ENCODE peak calls at places on chromosomes 1 and 21, in four cellular contexts. A, M, Y and W are unnamed samples.

GRCh38 chr1:113780363-113781146 is 21.3 kb upstream of the PHTF1 start:
- DNase-seq in A (no peak), M (peak), Y (no peak), W (no peak)

GRCh38 chr1:224923726-224924125 is 5.7 kb upstream of the DNAH14 start:
- DNase-seq in A (no peak), M (no peak), Y (no peak), W (no peak)

GRCh38 chr1:33738976-33739375 is 124.9 kb upstream of the HMGB4 start:
- DNase-seq in A (no peak), M (no peak), Y (no peak), W (no peak)

GRCh38 chr1:117114816-117115215 is 6.7 kb downstream of the TRIM45 start:
- DNase-seq in A (no peak), M (no peak), Y (no peak), W (no peak)

GRCh38 chr21:44082648-44083436 is 24.4 kb upstream of the PWP2 start:
- DNase-seq in A (no peak), M (no peak), Y (no peak), W (no peak)

GRCh38 chr1:230768903-230769570 is 21.8 kb downstream of the CAPN9 start:
- DNase-seq in A (no peak), M (no peak), Y (peak), W (no peak)

GRCh38 chr1:23799570-23800395 is 771 bp downstream of the GALE start:
- DNase-seq in A (no peak), M (no peak), Y (peak), W (peak)

GRCh38 chr1:25695066-25695990 is 78.7 kb downstream of the MAN1C1 start:
- DNase-seq in A (no peak), M (no peak), Y (peak), W (peak)

GRCh38 chr1:211469938-211470529 is 21.9 kb downstream of the RD3 start:
- DNase-seq in A (peak), M (peak), Y (peak), W (peak)

GRCh38 chr1:160410412-160411005 is 10.1 kb downstream of the VANGL2 start:
- DNase-seq in A (no peak), M (no peak), Y (no peak), W (no peak)

GRCh38 chr21:32131960-32132359 is 146.9 kb downstream of the MIS18A start:
- DNase-seq in A (no peak), M (no peak), Y (peak), W (no peak)

GRCh38 chr1:1778827-1779675 is 781 bp upstream of the NADK start:
- DNase-seq in A (peak), M (peak), Y (no peak), W (peak)

GRCh38 chr1:21926814-21927530 is 10.1 kb downstream of the HSPG2 start:
- DNase-seq in A (no peak), M (no peak), Y (peak), W (no peak)

GRCh38 chr1:61277129-61277801 is 194.9 kb downstream of the NFIA start:
- DNase-seq in A (no peak), M (no peak), Y (no peak), W (no peak)

GRCh38 chr1:51578383-51579109 is 38.3 kb upstream of the OSBPL9 start:
- DNase-seq in A (no peak), M (peak), Y (no peak), W (no peak)

GRCh38 chr1:114959423-114959822 is 70.2 kb upstream of the TSHB start:
- DNase-seq in A (no peak), M (no peak), Y (no peak), W (no peak)

GRCh38 chr1:61011514-61012263 is 70.7 kb upstream of the NFIA start:
- DNase-seq in A (no peak), M (no peak), Y (no peak), W (no peak)

GRCh38 chr1:23452011-23452411 is 27.5 kb upstream of the TCEA3 start:
- DNase-seq in A (no peak), M (peak), Y (no peak), W (peak)

GRCh38 chr1:203656796-203657620 is 30.4 kb downstream of the ATP2B4 start:
- DNase-seq in A (no peak), M (no peak), Y (no peak), W (no peak)

GRCh38 chr1:2534775-2535387 is 4.8 kb upstream of the HES5 start:
- DNase-seq in A (no peak), M (no peak), Y (peak), W (no peak)

GRCh38 chr1:209674957-209675566 is at the start of gene G0S2:
- DNase-seq in A (peak), M (no peak), Y (peak), W (no peak)

GRCh38 chr1:31843506-31843905 is 27.7 kb upstream of the SPOCD1 start:
- DNase-seq in A (no peak), M (no peak), Y (peak), W (peak)

GRCh38 chr1:44828003-44828651 is 14.9 kb downstream of the PTCH2 start:
- DNase-seq in A (no peak), M (no peak), Y (no peak), W (no peak)

GRCh38 chr1:198725090-198725489 is 86.2 kb downstream of the PTPRC start:
- DNase-seq in A (no peak), M (no peak), Y (peak), W (no peak)

GRCh38 chr21:31895069-31895851 is 22.4 kb downstream of the HUNK start:
- DNase-seq in A (no peak), M (no peak), Y (no peak), W (no peak)

GRCh38 chr1:117695796-117696505 is 90.1 kb downstream of the TENT5C start:
- DNase-seq in A (no peak), M (no peak), Y (peak), W (no peak)

GRCh38 chr1:112937495-112937894 is 18.5 kb downstream of the SLC16A1 start:
- DNase-seq in A (no peak), M (no peak), Y (no peak), W (no peak)

GRCh38 chr1:154863702-154864174 is 6.3 kb downstream of the KCNN3 start:
- DNase-seq in A (no peak), M (no peak), Y (no peak), W (no peak)

GRCh38 chr1:10909697-10910489 is 102.6 kb upstream of the TARDBP start:
- DNase-seq in A (peak), M (peak), Y (peak), W (no peak)

GRCh38 chr1:245489838-245490237 is 335.1 kb downstream of the KIF26B start:
- DNase-seq in A (no peak), M (no peak), Y (no peak), W (no peak)

GRCh38 chr21:33025471-33026298 is at the start of gene OLIG2:
- DNase-seq in A (no peak), M (peak), Y (no peak), W (no peak)

GRCh38 chr1:58883888-58884482 is 100.1 kb upstream of the JUN start:
- DNase-seq in A (no peak), M (peak), Y (no peak), W (no peak)

GRCh38 chr1:224707849-224708725 is 92.0 kb downstream of the CNIH3 start:
- DNase-seq in A (no peak), M (no peak), Y (peak), W (no peak)

GRCh38 chr1:82162526-82163420 is 362.0 kb downstream of the ADGRL2 start:
- DNase-seq in A (no peak), M (no peak), Y (no peak), W (no peak)

GRCh38 chr1:31904339-31905092 is 33.7 kb downstream of the PTP4A2 start:
- DNase-seq in A (no peak), M (no peak), Y (peak), W (no peak)

GRCh38 chr1:98393719-98394118 is 267.8 kb upstream of the SNX7 start:
- DNase-seq in A (no peak), M (no peak), Y (no peak), W (no peak)

GRCh38 chr1:24636661-24637357 is 6.3 kb upstream of the SRRM1 start:
- DNase-seq in A (no peak), M (no peak), Y (no peak), W (no peak)

GRCh38 chr1:44730741-44731512 is at the start of gene RNU5D-1:
- DNase-seq in A (peak), M (peak), Y (peak), W (peak)

GRCh38 chr1:27535386-27535785 is 45.4 kb upstream of the WASF2 start:
- DNase-seq in A (no peak), M (no peak), Y (no peak), W (no peak)

GRCh38 chr1:27536004-27536757 is 46.2 kb upstream of the WASF2 start:
- DNase-seq in A (no peak), M (no peak), Y (no peak), W (no peak)

GRCh38 chr1:27538793-27539192 is 48.8 kb upstream of the WASF2 start:
- DNase-seq in A (no peak), M (no peak), Y (peak), W (no peak)

GRCh38 chr1:27539901-27540861 is 50.2 kb upstream of the WASF2 start:
- DNase-seq in A (no peak), M (no peak), Y (peak), W (no peak)

DNA sequence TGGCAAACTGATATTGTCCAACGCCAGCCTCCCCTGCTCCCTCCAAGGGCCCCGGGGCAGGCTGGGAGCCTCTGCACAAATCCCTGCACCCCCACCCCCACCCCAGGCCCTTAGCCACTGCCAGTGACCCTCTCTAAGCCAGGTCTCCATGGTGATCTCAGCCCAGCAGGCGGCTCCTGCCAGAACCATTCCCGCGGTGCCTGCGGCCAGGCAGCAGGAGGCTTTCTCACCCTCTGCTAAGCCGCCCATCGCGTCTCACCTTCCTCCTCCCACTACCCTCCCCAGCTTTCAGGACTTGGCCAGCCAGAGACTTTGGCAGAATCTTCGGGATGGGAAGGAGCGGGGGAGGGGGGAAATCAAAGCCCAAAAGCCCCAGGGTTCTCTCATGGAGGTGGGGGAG is 46.8 kb upstream of the WASF2 start:
- DNase-seq in A (no peak), M (no peak), Y (peak), W (peak)
- TF ChIP-seq CTCF in A (no peak), M (no peak), Y (no peak), W (no peak)

GRCh38 chr1:6298530-6298929 is 37.6 kb upstream of the GPR153 start:
- DNase-seq in A (no peak), M (no peak), Y (no peak), W (no peak)
- TF ChIP-seq CTCF in A (no peak), M (no peak), Y (no peak), W (no peak)

GRCh38 chr21:39688010-39688409 is 57.0 kb upstream of the IGSF5 start:
- DNase-seq in A (no peak), M (no peak), Y (no peak), W (no peak)

GRCh38 chr21:39687069-39687468 is 57.9 kb upstream of the IGSF5 start:
- DNase-seq in A (no peak), M (no peak), Y (no peak), W (no peak)

GRCh38 chr21:39694750-39695149 is 50.2 kb upstream of the IGSF5 start:
- DNase-seq in A (no peak), M (no peak), Y (no peak), W (no peak)

GRCh38 chr21:39686636-39687035 is 58.3 kb upstream of the IGSF5 start:
- DNase-seq in A (no peak), M (no peak), Y (no peak), W (no peak)

DNA sequence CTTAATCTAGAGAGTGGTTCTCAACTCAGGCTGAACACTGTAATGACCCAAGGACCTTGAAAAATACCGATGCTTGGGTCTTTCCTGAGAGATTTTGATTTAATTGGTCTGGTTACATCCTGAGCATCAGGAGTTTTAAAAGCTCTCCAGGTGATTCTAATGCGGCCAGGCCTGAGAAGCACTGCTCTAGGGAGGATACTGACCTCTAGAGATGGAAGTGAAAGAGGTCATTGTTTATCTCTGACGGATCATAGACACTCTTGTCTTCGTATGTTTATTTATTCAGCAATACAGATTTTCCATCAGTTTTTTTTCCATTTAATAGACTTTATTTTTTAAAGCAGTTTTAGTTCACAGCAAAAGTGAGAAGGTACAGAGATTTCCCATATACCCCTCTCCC is 54.5 kb upstream of the IGSF5 start:
- DNase-seq in A (no peak), M (no peak), Y (no peak), W (no peak)
- TF ChIP-seq CTCF in A (no peak), M (peak), Y (no peak), W (no peak)

GRCh38 chr1:200290010-200290685 is 119.7 kb downstream of the ZNF281 start:
- DNase-seq in A (no peak), M (no peak), Y (no peak), W (no peak)
- TF ChIP-seq CTCF in A (no peak), M (peak), Y (peak), W (no peak)

DNA sequence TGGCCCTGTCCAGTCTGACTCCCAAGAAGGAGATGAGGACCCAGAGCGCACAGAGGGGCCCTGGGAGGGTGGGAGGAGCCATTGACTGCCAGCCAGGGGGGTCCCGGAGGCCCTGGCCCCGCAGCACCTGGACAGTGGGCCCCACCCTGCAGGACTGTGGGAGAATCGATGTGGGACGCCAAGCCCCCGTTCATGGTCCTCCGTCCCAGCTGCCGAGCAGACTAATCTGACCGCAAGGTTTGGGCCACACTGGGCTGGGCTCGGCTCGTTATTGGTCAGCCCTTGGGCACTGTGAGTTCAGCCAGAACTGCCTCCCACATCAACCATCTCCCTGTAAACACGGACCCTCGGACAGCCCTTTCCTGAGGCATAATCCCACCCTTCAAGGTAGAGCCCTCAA is 16.1 kb upstream of the POFUT2 start:
- DNase-seq in A (no peak), M (no peak), Y (no peak), W (no peak)
- TF ChIP-seq CTCF in A (no peak), M (no peak), Y (no peak), W (no peak)

DNA sequence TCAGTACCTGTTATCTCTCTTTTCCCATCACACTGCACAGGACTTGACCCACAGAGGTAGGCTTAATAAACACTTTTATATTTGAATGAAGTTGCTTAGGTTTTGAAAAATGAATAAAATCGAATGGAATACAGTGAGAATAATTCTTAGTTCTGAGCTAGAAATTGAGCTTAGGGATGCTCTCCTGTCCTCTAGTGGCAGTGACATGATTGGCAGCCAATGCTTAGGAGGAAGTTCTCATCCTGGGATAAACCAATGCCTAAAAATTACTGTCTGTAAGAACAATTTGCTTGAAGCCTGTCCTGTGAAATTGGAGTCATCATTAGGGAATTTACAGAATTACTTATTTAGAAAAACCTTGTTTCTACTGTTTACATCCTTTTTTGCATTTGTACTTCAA is 21.3 kb upstream of the CYP4X1 start:
- DNase-seq in A (no peak), M (no peak), Y (no peak), W (no peak)
- TF ChIP-seq CTCF in A (no peak), M (peak), Y (peak), W (peak)

GRCh38 chr1:118970451-118970850 is 17.7 kb downstream of the TBX15 start:
- DNase-seq in A (no peak), M (peak), Y (no peak), W (no peak)
- TF ChIP-seq CTCF in A (no peak), M (no peak), Y (no peak), W (no peak)